ENCODE peak calls at places on chromosomes 2 and 18, in five cellular contexts. A, L, T, S and G are unnamed samples.

GRCh38 chr2:174997110-174997509 is 8.1 kb downstream of the CHN1 start:
- DNase-seq in L (no peak), A (no peak), T (no peak), S (no peak), G (no peak)

GRCh38 chr2:67974564-67975430 is 88.0 kb downstream of the C1D start:
- DNase-seq in A (no peak), S (no peak), L (no peak), T (peak; percentile 55), G (no peak)

GRCh38 chr2:208179028-208179609 is 10.7 kb downstream of the C2orf80 start:
- DNase-seq in L (no peak), S (peak; percentile 55), A (no peak), T (no peak), G (no peak)

GRCh38 chr2:66888791-66889631 is 454.1 kb downstream of the MEIS1 start:
- DNase-seq in A (peak; percentile 94), L (no peak), S (peak; percentile 24), T (no peak), G (peak; percentile 74)

GRCh38 chr2:26018184-26018716 is 15.6 kb upstream of the RAB10 start:
- DNase-seq in L (no peak), T (no peak), A (peak; percentile 91), S (peak; percentile 78), G (peak; percentile 91)

GRCh38 chr2:45131587-45131986 is 122.3 kb upstream of the SIX2 start:
- DNase-seq in S (no peak), T (no peak), L (no peak), A (peak; percentile 55), G (peak; percentile 78)

GRCh38 chr2:65349863-65350262 is 82.5 kb downstream of the SPRED2 start:
- DNase-seq in S (no peak), L (no peak), T (no peak), A (peak; percentile 86), G (peak; percentile 77)

GRCh38 chr2:204024503-204024902 is 87.9 kb downstream of the ICOS start:
- DNase-seq in L (no peak), S (peak; percentile 47), A (peak; percentile 50), T (peak; percentile 20), G (peak; percentile 47)

GRCh38 chr2:116109471-116109870 is 1667.0 kb downstream of the DPP10 start:
- DNase-seq in A (no peak), L (no peak), T (no peak), S (no peak), G (no peak)

GRCh38 chr2:130720036-130720435 is 8.8 kb upstream of the GPR148 start:
- DNase-seq in S (no peak), L (no peak), T (no peak), A (no peak), G (no peak)

GRCh38 chr2:168841445-168841844 is 39.0 kb downstream of the NOSTRIN start:
- DNase-seq in S (no peak), T (no peak), L (no peak), A (no peak), G (no peak)

GRCh38 chr2:172943563-172943962 is 132.1 kb upstream of the MAP3K20 start:
- DNase-seq in T (no peak), L (no peak), A (no peak), S (no peak), G (no peak)

GRCh38 chr2:205245652-205246051 is 436.6 kb upstream of the NRP2 start:
- DNase-seq in L (no peak), S (no peak), T (no peak), A (peak; percentile 70), G (no peak)

GRCh38 chr18:63319383-63320040 is at the start of gene BCL2:
- DNase-seq in S (peak; percentile 28), L (no peak), A (peak; percentile 52), T (peak; percentile 55), G (peak; percentile 7)

GRCh38 chr2:55051026-55051866 is 995 bp upstream of the RTN4 start:
- DNase-seq in T (peak; percentile 56), S (peak; percentile 75), L (no peak), A (peak; percentile 100), G (peak; percentile 98)

GRCh38 chr2:137748533-137748932 is 215.7 kb upstream of the HNMT start:
- DNase-seq in T (no peak), A (no peak), L (no peak), S (no peak), G (no peak)

GRCh38 chr18:57744211-57744694 is 58.9 kb downstream of the ATP8B1 start:
- DNase-seq in S (no peak), T (no peak), L (no peak), A (peak; percentile 84), G (peak; percentile 48)

GRCh38 chr2:220687231-220687843 is 884.8 kb downstream of the EPHA4 start:
- DNase-seq in S (peak; percentile 60), A (peak; percentile 58), L (peak; percentile 46), T (peak; percentile 78), G (peak; percentile 76)

GRCh38 chr18:36405611-36406010 is 108.1 kb downstream of the FHOD3 start:
- DNase-seq in A (no peak), T (no peak), S (no peak), L (no peak), G (no peak)

GRCh38 chr2:28437142-28437835 is 44.6 kb downstream of the FOSL2 start:
- DNase-seq in L (no peak), S (no peak), T (no peak), A (no peak), G (no peak)

GRCh38 chr18:23883277-23883790 is 131.2 kb upstream of the TTC39C start:
- DNase-seq in T (no peak), L (no peak), A (peak; percentile 19), S (no peak), G (no peak)

GRCh38 chr18:23812566-23813440 is 123.5 kb downstream of the LAMA3 start:
- DNase-seq in A (peak; percentile 55), S (no peak), T (peak; percentile 16), L (no peak), G (no peak)

GRCh38 chr2:127660291-127660578 is 14.3 kb downstream of the GPR17 start:
- DNase-seq in A (no peak), S (no peak), L (no peak), T (no peak), G (no peak)